ENCODE peak calls at places on chromosomes 1 and 21, in five cellular contexts. F, E, R, Z and W are unnamed samples.
A peak's percentile ranks its signal among the peaks of the same experiment; 100 is the strongest.

GRCh38 chr1:244869950-244870349 is 5.6 kb upstream of the HNRNPU start:
- DNase-seq in Z (no peak), E (no peak), R (no peak), F (no peak), W (no peak)

GRCh38 chr1:66436378-66437135 is 97.4 kb upstream of the SGIP1 start:
- DNase-seq in R (peak; percentile 25), F (peak; percentile 65), Z (no peak), E (no peak), W (no peak)

GRCh38 chr1:56803561-56804156 is 15.5 kb downstream of the FYB2 start:
- DNase-seq in F (peak; percentile 19), Z (no peak), R (no peak), E (no peak), W (no peak)

GRCh38 chr21:17513214-17514123 is 626 bp downstream of the CXADR start:
- DNase-seq in Z (no peak), R (peak; percentile 8), E (peak; percentile 66), F (peak; percentile 30), W (peak; percentile 55)

GRCh38 chr1:54220004-54220811 is 20.2 kb downstream of the MRPL37 start:
- DNase-seq in R (no peak), E (peak; percentile 35), F (no peak), Z (no peak), W (peak; percentile 70)

GRCh38 chr1:43414634-43415223 is 25.0 kb downstream of the SZT2 start:
- DNase-seq in R (peak; percentile 62), F (peak; percentile 67), Z (peak; percentile 53), E (peak; percentile 8), W (no peak)

GRCh38 chr21:42685036-42685435 is 31.6 kb downstream of the PDE9A start:
- DNase-seq in Z (no peak), R (no peak), E (no peak), F (no peak), W (no peak)

GRCh38 chr1:41245659-41246058 is 3.6 kb upstream of the SCMH1 start:
- DNase-seq in E (no peak), R (no peak), F (no peak), Z (no peak), W (no peak)

GRCh38 chr1:198628064-198628455 is 10.8 kb upstream of the PTPRC start:
- DNase-seq in R (no peak), F (no peak), E (no peak), Z (no peak), W (no peak)

GRCh38 chr1:93028542-93028941 is 50.5 kb upstream of the MTF2 start:
- DNase-seq in Z (no peak), E (no peak), R (no peak), F (no peak), W (no peak)

GRCh38 chr1:31739281-31739853 is 24.8 kb downstream of the ADGRB2 start:
- DNase-seq in Z (no peak), R (no peak), E (no peak), F (peak; percentile 66), W (no peak)

GRCh38 chr1:199667079-199667478 is 360.4 kb upstream of the NR5A2 start:
- DNase-seq in E (no peak), Z (no peak), R (no peak), F (no peak), W (peak; percentile 51)

GRCh38 chr1:31444725-31445448 is 31.9 kb downstream of the SERINC2 start:
- DNase-seq in Z (no peak), F (no peak), R (no peak), E (no peak), W (no peak)

GRCh38 chr1:47754221-47754620 is 243.0 kb downstream of the TRABD2B start:
- DNase-seq in R (no peak), F (no peak), Z (no peak), E (no peak), W (no peak)

GRCh38 chr1:31939484-31940329 is 1.5 kb upstream of the PTP4A2 start:
- DNase-seq in Z (peak; percentile 56), E (no peak), F (peak; percentile 83), R (peak; percentile 53), W (peak; percentile 68)

GRCh38 chr1:84936116-84936810 is 43.3 kb upstream of the LPAR3 start:
- DNase-seq in F (no peak), E (peak; percentile 56), Z (no peak), R (peak; percentile 28), W (no peak)

GRCh38 chr1:59404725-59405124 is 107.8 kb downstream of the FGGY start:
- DNase-seq in Z (no peak), R (no peak), E (no peak), F (no peak), W (no peak)

GRCh38 chr1:20538227-20538626 is 14.1 kb upstream of the FAM43B start:
- DNase-seq in Z (no peak), F (no peak), R (no peak), E (no peak), W (no peak)

GRCh38 chr21:26846036-26846931 is 1.1 kb upstream of the ADAMTS1 start:
- DNase-seq in R (no peak), Z (no peak), E (peak; percentile 84), F (peak; percentile 27), W (peak; percentile 78)

GRCh38 chr1:235018161-235018560 is 110.5 kb downstream of the TOMM20 start:
- DNase-seq in F (no peak), Z (no peak), E (no peak), R (no peak), W (no peak)